ENCODE peak calls at places on chromosome 4, in four cellular contexts. One of them, this sample, is unnamed.

GRCh38 chr4:38046735-38047487 is 86.7 kb downstream of the PTTG2 start:
- DNase-seq in ovary: no peak
- DNase-seq in adrenal gland: no peak
- DNase-seq in Peyer's patch: no peak
- DNase-seq in this sample: no peak

GRCh38 chr4:125011646-125012045 is 299.1 kb upstream of the ANKRD50 start:
- DNase-seq in ovary: no peak
- DNase-seq in adrenal gland: no peak
- DNase-seq in Peyer's patch: no peak
- DNase-seq in this sample: no peak

GRCh38 chr4:34766935-34767859 is 1477.1 kb downstream of the ARAP2 start:
- DNase-seq in ovary: no peak
- DNase-seq in adrenal gland: no peak
- DNase-seq in Peyer's patch: no peak
- DNase-seq in this sample: no peak

GRCh38 chr4:117085185-117085701 is at the start of gene TRAM1L1:
- DNase-seq in ovary: peak; percentile 43
- DNase-seq in adrenal gland: peak; percentile 65
- DNase-seq in Peyer's patch: peak; percentile 49
- DNase-seq in this sample: peak; percentile 22

GRCh38 chr4:25448379-25449109 is 71.5 kb downstream of the ANAPC4 start:
- DNase-seq in ovary: no peak
- DNase-seq in adrenal gland: no peak
- DNase-seq in Peyer's patch: no peak
- DNase-seq in this sample: no peak

GRCh38 chr4:147674073-147674472 is 9.9 kb downstream of the PRMT9 start:
- DNase-seq in ovary: no peak
- DNase-seq in adrenal gland: no peak
- DNase-seq in Peyer's patch: no peak
- DNase-seq in this sample: no peak

GRCh38 chr4:188867796-188868195 is 728.6 kb downstream of the TRIML1 start:
- DNase-seq in ovary: no peak
- DNase-seq in adrenal gland: no peak
- DNase-seq in Peyer's patch: no peak
- DNase-seq in this sample: no peak

GRCh38 chr4:106588906-106589305 is 220.3 kb upstream of the GIMD1 start:
- DNase-seq in ovary: no peak
- DNase-seq in adrenal gland: no peak
- DNase-seq in Peyer's patch: no peak
- DNase-seq in this sample: no peak

GRCh38 chr4:18869166-18869565 is 847.6 kb upstream of the LCORL start:
- DNase-seq in ovary: no peak
- DNase-seq in adrenal gland: no peak
- DNase-seq in Peyer's patch: no peak
- DNase-seq in this sample: no peak

GRCh38 chr4:41160010-41160789 is 54.1 kb downstream of the APBB2 start:
- DNase-seq in ovary: no peak
- DNase-seq in adrenal gland: peak; percentile 43
- DNase-seq in Peyer's patch: no peak
- DNase-seq in this sample: no peak

GRCh38 chr4:177441061-177441802 is 1.0 kb downstream of the AGA start:
- DNase-seq in ovary: no peak
- DNase-seq in adrenal gland: no peak
- DNase-seq in Peyer's patch: no peak
- DNase-seq in this sample: no peak

GRCh38 chr4:25792200-25792791 is 70.5 kb downstream of the SEL1L3 start:
- DNase-seq in ovary: no peak
- DNase-seq in adrenal gland: peak; percentile 62
- DNase-seq in Peyer's patch: peak; percentile 70
- DNase-seq in this sample: no peak

GRCh38 chr4:147909225-147909624 is 177.3 kb downstream of the ARHGAP10 start:
- DNase-seq in ovary: no peak
- DNase-seq in adrenal gland: no peak
- DNase-seq in Peyer's patch: no peak
- DNase-seq in this sample: no peak

GRCh38 chr4:135838889-135839288 is 1637.3 kb upstream of the PABPC4L start:
- DNase-seq in ovary: no peak
- DNase-seq in adrenal gland: no peak
- DNase-seq in Peyer's patch: no peak
- DNase-seq in this sample: no peak

GRCh38 chr4:99886146-99886545 is 8.1 kb downstream of the LAMTOR3 start:
- DNase-seq in ovary: no peak
- DNase-seq in adrenal gland: no peak
- DNase-seq in Peyer's patch: no peak
- DNase-seq in this sample: no peak

GRCh38 chr4:88158360-88159136 is at the start of gene ABCG2:
- DNase-seq in ovary: peak; percentile 19
- DNase-seq in adrenal gland: peak; percentile 10
- DNase-seq in Peyer's patch: peak; percentile 82
- DNase-seq in this sample: no peak

GRCh38 chr4:59057804-59058203 is 1947.6 kb upstream of the IGFBP7 start:
- DNase-seq in ovary: no peak
- DNase-seq in adrenal gland: no peak
- DNase-seq in Peyer's patch: no peak
- DNase-seq in this sample: no peak

GRCh38 chr4:133131829-133132485 is 17.1 kb upstream of the PCDH10 start:
- DNase-seq in ovary: no peak
- DNase-seq in adrenal gland: no peak
- DNase-seq in Peyer's patch: no peak
- DNase-seq in this sample: no peak

GRCh38 chr4:137266511-137266910 is 265.8 kb downstream of the PCDH18 start:
- DNase-seq in ovary: no peak
- DNase-seq in adrenal gland: no peak
- DNase-seq in Peyer's patch: no peak
- DNase-seq in this sample: no peak

GRCh38 chr4:80438016-80438415 is 102.5 kb downstream of the CFAP299 start:
- DNase-seq in ovary: no peak
- DNase-seq in adrenal gland: no peak
- DNase-seq in Peyer's patch: no peak
- DNase-seq in this sample: no peak

GRCh38 chr4:145954924-145955339 is 16.3 kb upstream of the ZNF827 start:
- DNase-seq in ovary: no peak
- DNase-seq in adrenal gland: no peak
- DNase-seq in Peyer's patch: peak; percentile 54
- DNase-seq in this sample: no peak

GRCh38 chr4:182648766-182649165 is 268.4 kb downstream of the DCTD start:
- DNase-seq in ovary: no peak
- DNase-seq in adrenal gland: no peak
- DNase-seq in Peyer's patch: no peak
- DNase-seq in this sample: no peak

GRCh38 chr4:37546586-37546985 is 139.6 kb downstream of the RELL1 start:
- DNase-seq in ovary: no peak
- DNase-seq in adrenal gland: no peak
- DNase-seq in Peyer's patch: no peak
- DNase-seq in this sample: no peak

GRCh38 chr4:126489826-126490463 is 1142.8 kb upstream of the INTU start:
- DNase-seq in ovary: no peak
- DNase-seq in adrenal gland: no peak
- DNase-seq in Peyer's patch: no peak
- DNase-seq in this sample: no peak

GRCh38 chr4:131091896-131092295 is 1995.9 kb downstream of the C4orf33 start:
- DNase-seq in ovary: no peak
- DNase-seq in adrenal gland: no peak
- DNase-seq in Peyer's patch: no peak
- DNase-seq in this sample: no peak

GRCh38 chr4:3045500-3045850 is 28.9 kb downstream of the HTT-AS start:
- DNase-seq in ovary: no peak
- DNase-seq in adrenal gland: peak; percentile 48
- DNase-seq in Peyer's patch: peak; percentile 91
- DNase-seq in this sample: no peak

GRCh38 chr4:150501019-150501727 is 80.8 kb upstream of the MAB21L2 start:
- DNase-seq in ovary: no peak
- DNase-seq in adrenal gland: no peak
- DNase-seq in Peyer's patch: no peak
- DNase-seq in this sample: no peak

GRCh38 chr4:109040441-109040840 is 262.0 kb downstream of the COL25A1 start:
- DNase-seq in ovary: no peak
- DNase-seq in adrenal gland: no peak
- DNase-seq in Peyer's patch: no peak
- DNase-seq in this sample: no peak

GRCh38 chr4:183249854-183250253 is 70.2 kb downstream of the CLDN22 start:
- DNase-seq in ovary: no peak
- DNase-seq in adrenal gland: peak; percentile 50
- DNase-seq in Peyer's patch: no peak
- DNase-seq in this sample: no peak

GRCh38 chr4:10962246-10962645 is 277.7 kb upstream of the CLNK start:
- DNase-seq in ovary: no peak
- DNase-seq in adrenal gland: no peak
- DNase-seq in Peyer's patch: no peak
- DNase-seq in this sample: no peak

GRCh38 chr4:23766334-23766733 is 123.5 kb downstream of the PPARGC1A start:
- DNase-seq in ovary: no peak
- DNase-seq in adrenal gland: no peak
- DNase-seq in Peyer's patch: no peak
- DNase-seq in this sample: no peak

GRCh38 chr4:23770011-23770410 is 119.8 kb downstream of the PPARGC1A start:
- DNase-seq in ovary: no peak
- DNase-seq in adrenal gland: no peak
- DNase-seq in Peyer's patch: no peak
- DNase-seq in this sample: no peak

GRCh38 chr4:23763559-23763958 is 126.3 kb downstream of the PPARGC1A start:
- DNase-seq in ovary: no peak
- DNase-seq in adrenal gland: no peak
- DNase-seq in Peyer's patch: peak; percentile 48
- DNase-seq in this sample: no peak

GRCh38 chr4:23773884-23774636 is 115.8 kb downstream of the PPARGC1A start:
- DNase-seq in ovary: no peak
- DNase-seq in adrenal gland: no peak
- DNase-seq in Peyer's patch: no peak
- DNase-seq in this sample: no peak

DNA sequence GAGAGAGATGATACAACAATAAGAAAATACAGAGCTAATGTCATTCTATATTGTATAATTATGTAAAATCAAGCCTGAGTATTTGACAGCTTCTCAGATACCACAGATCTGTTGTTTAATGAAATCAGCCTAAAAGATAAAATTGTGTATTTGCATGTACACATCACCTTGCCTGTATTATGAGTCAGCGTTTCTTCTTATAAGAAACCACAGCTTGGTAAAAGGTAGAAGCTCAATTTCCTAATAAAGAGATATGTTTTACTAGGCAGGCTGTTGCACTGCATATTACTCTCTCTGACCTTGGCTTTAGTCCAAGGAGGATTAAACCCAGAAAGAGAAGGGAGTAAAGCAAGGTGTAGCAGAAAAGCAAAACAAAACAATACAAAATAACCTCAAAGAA is 121.3 kb downstream of the PPARGC1A start:
- DNase-seq in ovary: no peak
- DNase-seq in adrenal gland: no peak
- DNase-seq in Peyer's patch: no peak
- DNase-seq in this sample: no peak
- TF ChIP-seq POLR2A in ovary: no peak
- TF ChIP-seq POLR2A in adrenal gland: no peak
- TF ChIP-seq POLR2A in Peyer's patch: no peak
- TF ChIP-seq POLR2A in this sample: no peak

GRCh38 chr4:153679476-153679875 is 4.6 kb upstream of the TLR2 start:
- DNase-seq in ovary: no peak
- DNase-seq in adrenal gland: peak; percentile 58
- DNase-seq in Peyer's patch: no peak
- DNase-seq in this sample: no peak

GRCh38 chr4:153683763-153684181 is 308 bp upstream of the TLR2 start:
- DNase-seq in ovary: no peak
- DNase-seq in adrenal gland: no peak
- DNase-seq in Peyer's patch: no peak
- DNase-seq in this sample: no peak

GRCh38 chr4:153684182-153685073 is at the start of gene TLR2:
- DNase-seq in ovary: peak; percentile 48
- DNase-seq in adrenal gland: peak; percentile 62
- DNase-seq in Peyer's patch: peak; percentile 87
- DNase-seq in this sample: peak; percentile 48
- TF ChIP-seq POLR2A in ovary: no peak
- TF ChIP-seq POLR2A in adrenal gland: no peak
- TF ChIP-seq POLR2A in Peyer's patch: peak; percentile 48
- TF ChIP-seq POLR2A in this sample: peak; percentile 49

GRCh38 chr4:156972370-156972980 is 876 bp upstream of the PDGFC start:
- DNase-seq in ovary: no peak
- DNase-seq in adrenal gland: peak; percentile 31
- DNase-seq in Peyer's patch: no peak
- DNase-seq in this sample: no peak
- TF ChIP-seq POLR2A in ovary: no peak
- TF ChIP-seq POLR2A in adrenal gland: no peak
- TF ChIP-seq POLR2A in Peyer's patch: no peak
- TF ChIP-seq POLR2A in this sample: no peak

GRCh38 chr4:104969394-104970066 is 177.1 kb upstream of the TET2 start:
- DNase-seq in ovary: no peak
- DNase-seq in adrenal gland: no peak
- DNase-seq in Peyer's patch: no peak
- DNase-seq in this sample: no peak

GRCh38 chr4:104966349-104967033 is 180.2 kb upstream of the TET2 start:
- DNase-seq in ovary: no peak
- DNase-seq in adrenal gland: no peak
- DNase-seq in Peyer's patch: no peak
- DNase-seq in this sample: peak; percentile 68

GRCh38 chr4:104971458-104971857 is 175.2 kb upstream of the TET2 start:
- DNase-seq in ovary: no peak
- DNase-seq in adrenal gland: no peak
- DNase-seq in Peyer's patch: no peak
- DNase-seq in this sample: peak; percentile 38

GRCh38 chr4:104964387-104965175 is 182.1 kb upstream of the TET2 start:
- DNase-seq in ovary: no peak
- DNase-seq in adrenal gland: no peak
- DNase-seq in Peyer's patch: no peak
- DNase-seq in this sample: no peak

GRCh38 chr4:104967034-104967401 is 179.7 kb upstream of the TET2 start:
- DNase-seq in ovary: no peak
- DNase-seq in adrenal gland: no peak
- DNase-seq in Peyer's patch: no peak
- DNase-seq in this sample: peak; percentile 93
- TF ChIP-seq POLR2A in ovary: no peak
- TF ChIP-seq POLR2A in adrenal gland: no peak
- TF ChIP-seq POLR2A in Peyer's patch: no peak
- TF ChIP-seq POLR2A in this sample: no peak

GRCh38 chr4:185504098-185505047 is 30.9 kb downstream of the PDLIM3 start:
- DNase-seq in ovary: peak; percentile 83
- DNase-seq in adrenal gland: peak; percentile 56
- DNase-seq in Peyer's patch: peak; percentile 86
- DNase-seq in this sample: peak; percentile 35
- TF ChIP-seq POLR2A in ovary: no peak
- TF ChIP-seq POLR2A in adrenal gland: no peak
- TF ChIP-seq POLR2A in Peyer's patch: no peak
- TF ChIP-seq POLR2A in this sample: no peak

This sample was measured in prostate gland.